ENCODE peak calls at places on chromosomes 16 and 17, in ten cellular contexts. R is ovary; G is A549; V is CD8-positive, alpha-beta memory T cell; C is HL-60; Q is left ventricle myocardium inferior; O is CD4-positive, alpha-beta T cell; X is effector memory CD4-positive, alpha-beta T cell; J is WERI-Rb-1; N is prostate gland. I is an unnamed sample.

GRCh38 chr17:8869416-8869815 is 1.9 kb upstream of the PIK3R6 start:
- DNase-seq in R (no peak), G (no peak), V (no peak), C (no peak), Q (no peak), O (no peak), X (no peak), J (no peak), N (no peak), I (no peak)

GRCh38 chr17:27322026-27322425 is 28.1 kb downstream of the WSB1 start:
- DNase-seq in R (no peak), G (no peak), V (no peak), C (no peak), Q (no peak), O (no peak), X (no peak), J (no peak), N (no peak), I (no peak)

GRCh38 chr17:4810696-4811289 is 3.8 kb downstream of the PLD2 start:
- DNase-seq in R (no peak), G (no peak), V (no peak), C (no peak), Q (peak; percentile 44), O (no peak), X (no peak), J (no peak), N (no peak), I (no peak)

GRCh38 chr16:1991135-1991551 is 1.4 kb downstream of the SYNGR3 start:
- DNase-seq in R (no peak), G (no peak), V (peak; percentile 59), C (no peak), Q (no peak), O (no peak), X (peak; percentile 56), J (no peak), N (no peak), I (no peak)

GRCh38 chr17:14748036-14748715 is 447.3 kb downstream of the HS3ST3B1 start:
- DNase-seq in R (no peak), G (no peak), V (no peak), C (peak; percentile 82), Q (no peak), O (no peak), X (no peak), J (no peak), N (no peak), I (no peak)

GRCh38 chr16:27847030-27847550 is 216.4 kb downstream of the GSG1L start:
- DNase-seq in R (no peak), G (no peak), V (no peak), C (no peak), Q (no peak), O (no peak), X (no peak), J (no peak), N (no peak), I (no peak)

GRCh38 chr16:27238591-27238990 is 30.0 kb downstream of the NSMCE1 start:
- DNase-seq in R (peak; percentile 3), G (no peak), V (no peak), C (no peak), Q (no peak), O (no peak), X (no peak), J (no peak), N (no peak), I (no peak)

GRCh38 chr17:42653179-42654124 is 5.6 kb upstream of the TUBG2 start:
- DNase-seq in R (peak; percentile 83), G (no peak), V (no peak), C (no peak), Q (peak; percentile 72), O (no peak), X (no peak), J (no peak), N (peak; percentile 49), I (no peak)

GRCh38 chr16:2834968-2835367 is 4.9 kb downstream of the ZG16B start:
- DNase-seq in R (no peak), G (no peak), V (no peak), C (no peak), Q (no peak), O (no peak), X (no peak), J (no peak), N (no peak), I (no peak)

GRCh38 chr17:18966831-18967624 is 15.1 kb downstream of the SLC5A10 start:
- DNase-seq in R (no peak), G (no peak), V (no peak), C (no peak), Q (peak; percentile 36), O (no peak), X (no peak), J (no peak), N (no peak), I (no peak)

GRCh38 chr17:5695480-5695879 is 111.2 kb upstream of the NLRP1 start:
- DNase-seq in R (no peak), G (no peak), V (no peak), C (no peak), Q (no peak), O (no peak), X (no peak), J (peak; percentile 24), N (no peak), I (no peak)

GRCh38 chr17:63476857-63477470 is at the start of gene ACE:
- DNase-seq in R (no peak), G (peak; percentile 58), V (peak; percentile 36), C (peak; percentile 11), Q (peak; percentile 41), O (no peak), X (peak; percentile 17), J (peak; percentile 90), N (peak; percentile 40), I (no peak)

GRCh38 chr17:48626470-48627241 is 498 bp upstream of the HOXB9 start:
- DNase-seq in R (no peak), G (peak; percentile 86), V (peak; percentile 59), C (no peak), Q (no peak), O (no peak), X (peak; percentile 32), J (no peak), N (no peak), I (no peak)

GRCh38 chr17:50056217-50056960 is 479 bp downstream of the ITGA3 start:
- DNase-seq in R (peak; percentile 76), G (no peak), V (peak; percentile 42), C (peak; percentile 26), Q (peak; percentile 55), O (peak; percentile 46), X (no peak), J (peak; percentile 91), N (peak; percentile 74), I (no peak)

GRCh38 chr16:79932564-79932963 is 332.0 kb upstream of the MAF start:
- DNase-seq in R (no peak), G (no peak), V (no peak), C (no peak), Q (no peak), O (no peak), X (no peak), J (no peak), N (no peak), I (peak; percentile 9)

DNA sequence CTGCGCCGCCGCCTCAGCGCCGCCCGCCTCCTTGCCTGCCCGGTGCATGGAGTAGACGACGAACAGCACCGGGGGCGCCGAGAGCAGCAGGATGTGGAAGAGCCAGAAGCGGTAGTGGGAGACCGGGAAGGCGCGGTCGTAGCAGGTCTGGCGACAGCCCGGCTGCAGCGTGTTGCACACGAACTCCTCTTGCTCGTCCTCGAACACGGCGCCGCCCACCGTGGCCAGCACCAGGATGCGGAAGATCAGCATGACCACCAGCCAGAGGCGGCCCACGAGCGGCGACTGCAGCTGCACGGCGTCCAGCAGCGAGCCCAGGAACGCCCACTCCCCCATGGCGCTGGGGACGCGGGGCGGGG is 1.1 kb downstream of the GJD3 start:
- DNase-seq in R (no peak), G (no peak), V (no peak), C (peak; percentile 11), Q (no peak), O (no peak), X (no peak), J (peak; percentile 67), N (no peak), I (no peak)
- H3K27ac ChIP-seq in R (no peak overlapping the region), G (peak overlapping the region; percentile 95), V (no peak overlapping the region), C (no peak overlapping the region), Q (peak overlapping the region; percentile 65), O (no peak overlapping the region), X (no peak overlapping the region), J (no peak overlapping the region), N (no peak overlapping the region), I (no peak overlapping the region)

DNA sequence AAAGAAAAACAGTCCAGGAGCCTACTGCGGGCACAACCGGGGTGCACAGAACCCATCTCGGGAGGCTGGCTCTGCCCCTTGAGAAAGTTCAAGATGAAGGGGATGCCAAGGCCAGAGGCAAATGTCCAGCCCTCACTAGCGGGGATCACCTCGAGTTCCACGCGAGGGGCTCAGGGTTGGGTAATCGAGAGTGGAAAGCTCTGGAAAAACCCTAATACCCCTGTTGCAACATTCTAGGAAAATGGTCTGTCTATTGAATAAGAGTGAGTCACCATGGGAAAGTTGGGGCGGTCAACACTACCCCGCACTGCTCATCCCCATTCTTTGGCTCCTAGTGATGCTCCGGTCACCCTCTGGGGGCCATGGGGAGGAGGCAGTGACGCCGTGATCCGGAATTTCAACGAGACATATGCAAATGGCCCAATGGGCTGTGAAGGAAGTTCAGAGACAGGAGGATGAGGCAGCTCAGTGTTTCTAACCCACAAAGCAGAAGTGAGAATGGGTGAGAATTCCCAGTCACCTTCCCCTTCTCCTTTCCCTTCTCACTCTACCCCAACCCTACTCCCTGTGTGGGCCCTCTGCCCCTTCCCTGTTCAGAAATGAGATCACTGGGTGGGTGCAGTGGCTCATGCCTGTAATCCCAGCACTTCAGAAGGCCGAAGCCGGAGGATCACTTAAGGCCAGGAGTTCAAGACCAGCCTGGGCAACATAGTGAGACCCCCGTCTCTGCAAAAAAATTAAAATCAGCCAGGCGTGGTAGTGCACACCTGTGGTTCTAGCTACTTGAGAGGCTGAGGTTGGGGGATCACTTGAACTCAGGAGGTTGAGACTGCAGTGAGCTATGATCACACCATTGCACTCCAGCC is 22.4 kb downstream of the SOCS3 start:
- DNase-seq in R (no peak), G (peak; percentile 96), V (no peak), C (peak; percentile 23), Q (no peak), O (no peak), X (no peak), J (no peak), N (no peak), I (peak; percentile 68)
- H3K27ac ChIP-seq in R (no peak overlapping the region), G (peak overlapping the region; percentile 97), V (no peak overlapping the region), C (no peak overlapping the region), Q (no peak overlapping the region), O (no peak overlapping the region), X (no peak overlapping the region), J (no peak overlapping the region), N (no peak overlapping the region), I (peak overlapping the region; percentile 1)

GRCh38 chr17:72883351-72883750 is 209.1 kb downstream of the SLC39A11 start:
- DNase-seq in R (no peak), G (no peak), V (no peak), C (no peak), Q (no peak), O (no peak), X (no peak), J (no peak), N (no peak), I (no peak)
- H3K27ac ChIP-seq in R (no peak overlapping the region), G (no peak overlapping the region), V (no peak overlapping the region), C (no peak overlapping the region), Q (no peak overlapping the region), O (no peak overlapping the region), X (no peak overlapping the region), J (no peak overlapping the region), N (no peak overlapping the region), I (no peak overlapping the region)

DNA sequence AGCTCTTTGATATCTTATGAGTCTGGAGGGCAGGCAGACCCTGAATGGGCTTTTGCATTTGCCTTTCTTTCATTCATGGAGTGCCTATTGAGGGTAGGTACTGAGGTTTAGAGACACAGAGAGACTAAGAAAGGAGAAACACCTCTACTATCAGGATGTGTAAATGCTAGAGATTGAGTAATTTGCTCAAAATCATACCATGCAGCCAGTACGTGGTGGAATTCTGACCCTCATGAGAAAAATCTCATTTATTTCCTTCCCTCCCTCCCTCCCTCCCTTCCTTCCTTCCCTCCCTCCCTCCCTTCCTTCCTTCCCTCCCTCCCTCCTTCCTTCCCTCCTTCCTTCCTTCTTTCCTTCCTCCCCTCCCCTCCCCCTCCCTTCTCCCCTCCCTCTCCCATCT is 18.4 kb upstream of the NFATC3 start:
- DNase-seq in R (no peak), G (no peak), V (no peak), C (no peak), Q (no peak), O (no peak), X (no peak), J (no peak), N (no peak), I (no peak)
- H3K27ac ChIP-seq in R (no peak overlapping the region), G (no peak overlapping the region), V (no peak overlapping the region), C (no peak overlapping the region), Q (no peak overlapping the region), O (no peak overlapping the region), X (no peak overlapping the region), J (no peak overlapping the region), N (no peak overlapping the region), I (no peak overlapping the region)

I was measured in RWPE1.